ENCODE peak calls at places on chromosomes 4 and X, in four cellular contexts. X is mammary epithelial cell, D is pancreas, F is iPS DF 6.9. E is an unnamed sample.

GRCh38 chr4:38905657-38906398 is 38.2 kb downstream of the FAM114A1 start:
- DNase-seq in X (no peak), F (no peak), D (no peak), E (no peak)

GRCh38 chr4:46051392-46051791 is 72.5 kb downstream of the GABRG1 start:
- DNase-seq in D (no peak), F (no peak), X (no peak), E (no peak)

GRCh38 chr4:83121246-83121645 is 6.7 kb upstream of the PLAC8 start:
- DNase-seq in F (no peak), D (no peak), X (no peak), E (no peak)

GRCh38 chr4:6177587-6178197 is 22.7 kb downstream of the JAKMIP1 start:
- DNase-seq in X (no peak), D (no peak), F (no peak), E (peak; percentile 17)

GRCh38 chrX:134592303-134592702 is 66.0 kb downstream of the PLAC1 start:
- DNase-seq in F (no peak), D (no peak), X (no peak), E (no peak)

GRCh38 chr4:48042979-48043461 is 26.4 kb downstream of the NIPAL1 start:
- DNase-seq in F (no peak), X (peak; percentile 6), D (no peak), E (no peak)

GRCh38 chrX:38494239-38494823 is 67.0 kb upstream of the TSPAN7 start:
- DNase-seq in D (no peak), F (no peak), X (no peak), E (no peak)

GRCh38 chr4:93960450-93960849 is 131.9 kb downstream of the ATOH1 start:
- DNase-seq in D (no peak), X (no peak), F (peak; percentile 27), E (no peak)

GRCh38 chr4:80213117-80213815 is 16.0 kb downstream of the PRDM8 start:
- DNase-seq in X (peak; percentile 89), D (no peak), F (no peak), E (no peak)

GRCh38 chr4:14871676-14872430 is 130.4 kb upstream of the CPEB2 start:
- DNase-seq in D (no peak), F (no peak), X (peak; percentile 92), E (no peak)

GRCh38 chr4:13484749-13485345 is 707 bp upstream of the RAB28 start:
- DNase-seq in F (no peak), X (no peak), D (no peak), E (no peak)

GRCh38 chr4:7747556-7747955 is 192.1 kb downstream of the AFAP1 start:
- DNase-seq in X (no peak), F (no peak), D (no peak), E (peak; percentile 6)

GRCh38 chr4:55012363-55013255 is 112.8 kb downstream of the KDR start:
- DNase-seq in X (no peak), D (no peak), F (no peak), E (no peak)

GRCh38 chr4:158809611-158810486 is 41.0 kb downstream of the FNIP2 start:
- DNase-seq in F (no peak), X (peak; percentile 58), D (no peak), E (peak; percentile 43)

GRCh38 chr4:85713005-85713404 is 238.1 kb downstream of the ARHGAP24 start:
- DNase-seq in F (no peak), X (no peak), D (no peak), E (no peak)

GRCh38 chr4:55398461-55398860 is 2.7 kb downstream of the TMEM165 start:
- DNase-seq in D (no peak), X (peak; percentile 83), F (no peak), E (no peak)

GRCh38 chr4:155780773-155781172 is 22.0 kb downstream of the GUCY1B1 start:
- DNase-seq in D (no peak), X (no peak), F (no peak), E (no peak)

GRCh38 chr4:25949166-25949748 is 35.2 kb downstream of the SMIM20 start:
- DNase-seq in F (peak; percentile 63), X (no peak), D (peak; percentile 26), E (no peak)

DNA sequence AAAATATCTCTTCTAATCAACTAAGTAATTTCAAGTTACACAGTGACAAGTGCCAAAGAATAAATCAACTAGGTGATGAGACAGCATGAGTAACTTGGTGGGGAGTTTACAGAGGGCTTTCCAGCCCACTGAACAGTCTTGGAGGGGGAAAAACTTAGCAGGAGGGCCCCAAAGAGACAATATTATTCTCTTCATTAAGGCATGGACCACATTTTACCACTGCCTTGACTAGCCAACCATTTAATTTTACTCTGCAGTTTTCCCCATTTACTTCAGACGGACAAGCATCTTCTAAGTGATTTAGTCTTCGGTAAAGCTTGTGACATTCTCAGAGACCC is 25.3 kb upstream of the GATB start:
- DNase-seq in F (no peak), X (no peak), D (no peak), E (no peak)
- H3K4me3 ChIP-seq in F (no peak overlapping the region), X (no peak overlapping the region), D (no peak overlapping the region), E (no peak overlapping the region)

GRCh38 chr4:76754439-76754838 is 143.5 kb downstream of the SOWAHB start:
- DNase-seq in X (no peak), D (no peak), F (no peak), E (no peak)

GRCh38 chr4:76750716-76751115 is 147.2 kb downstream of the SOWAHB start:
- DNase-seq in F (no peak), X (no peak), D (no peak), E (no peak)

GRCh38 chr4:76753814-76754213 is 144.1 kb downstream of the SOWAHB start:
- DNase-seq in F (no peak), D (no peak), X (peak; percentile 68), E (no peak)

GRCh38 chr4:76751612-76752343 is 146.2 kb downstream of the SOWAHB start:
- DNase-seq in D (no peak), F (no peak), X (no peak), E (no peak)

DNA sequence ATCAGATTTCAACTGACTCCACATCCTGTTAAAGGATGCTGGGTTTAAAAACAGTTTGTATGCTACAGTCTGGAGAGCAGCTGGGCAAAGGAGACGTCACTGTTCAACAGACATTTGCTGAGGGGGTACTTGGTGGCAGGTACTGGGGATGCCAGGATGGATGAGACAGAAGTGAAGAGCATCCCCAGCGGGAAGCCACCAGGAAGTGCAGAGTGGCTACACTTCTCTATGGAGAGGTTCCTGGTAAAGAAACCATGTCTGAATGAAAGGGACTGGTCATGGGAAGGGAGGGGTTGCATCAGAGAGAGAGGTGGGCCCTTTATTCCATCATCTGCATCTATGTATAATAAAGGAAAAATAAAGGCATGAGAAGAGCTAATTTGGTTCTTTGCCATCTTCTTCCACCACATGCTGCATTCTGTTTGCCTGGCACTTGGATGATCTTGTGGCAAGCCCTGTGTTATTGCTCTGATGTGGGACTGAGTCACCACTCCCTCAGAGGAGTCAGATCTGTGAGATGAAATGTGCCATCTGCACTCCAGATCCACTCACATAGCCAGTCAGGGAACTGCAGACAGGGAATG is 144.9 kb downstream of the SOWAHB start:
- DNase-seq in F (no peak), D (no peak), X (peak; percentile 94), E (no peak)
- H3K4me1 ChIP-seq in F (no peaks in the 10 kb centered on the region), D (no peaks in the 10 kb centered on the region), X (peaks cover 30% of the 10 kb centered on the region), E (peaks cover 29% of the 10 kb centered on the region)

DNA sequence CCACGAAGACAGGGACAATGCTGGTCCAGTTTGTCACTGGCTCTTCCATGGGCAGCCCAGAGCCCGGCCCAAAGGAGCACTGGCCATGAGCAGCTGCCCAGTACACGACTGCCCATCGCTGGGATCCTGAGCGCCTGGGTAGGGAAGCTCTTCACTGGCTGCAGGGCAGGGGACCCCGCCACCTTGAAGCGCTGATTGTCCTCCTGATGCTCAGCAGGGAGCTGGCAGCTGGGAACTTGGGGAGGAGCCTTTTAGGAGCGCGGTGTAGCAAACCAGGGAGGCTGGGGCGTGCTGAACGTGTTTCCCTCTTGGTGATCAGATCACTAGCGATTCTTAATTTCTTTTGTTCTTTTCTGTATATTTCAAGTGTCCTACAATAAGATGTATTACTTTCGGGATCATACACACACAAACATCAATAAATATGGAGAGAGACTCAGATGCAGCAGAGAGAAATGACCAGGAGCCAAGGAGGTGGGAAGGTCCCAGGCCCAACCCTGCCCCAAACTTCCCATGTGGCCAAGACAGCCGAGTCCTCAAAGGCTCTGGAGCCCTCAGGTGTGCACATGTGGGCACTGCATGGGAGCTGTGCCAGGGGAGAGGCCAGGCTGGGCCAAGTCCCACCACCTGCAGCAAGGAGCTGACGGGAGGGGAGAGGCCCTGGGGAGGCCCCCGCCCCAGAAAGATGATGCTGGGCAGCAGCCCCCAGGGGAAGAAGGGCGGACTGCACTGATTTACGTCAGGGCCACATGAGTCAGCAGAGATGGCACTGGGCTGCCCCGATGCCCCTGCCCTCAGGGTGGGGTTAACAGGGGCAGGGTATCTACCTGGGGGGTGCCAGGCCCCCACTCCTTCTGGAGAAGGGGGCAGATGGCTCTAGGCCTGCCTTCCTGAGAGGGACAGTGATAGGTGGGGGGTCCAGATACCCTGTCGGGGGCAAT is 1.6 kb downstream of the L1CAM start:
- DNase-seq in D (no peak), F (no peak), X (peak; percentile 31), E (no peak)
- H3K4me3 ChIP-seq in D (no peak overlapping the region), F (no peak overlapping the region), X (peak overlapping the region; percentile 42), E (no peak overlapping the region)

DNA sequence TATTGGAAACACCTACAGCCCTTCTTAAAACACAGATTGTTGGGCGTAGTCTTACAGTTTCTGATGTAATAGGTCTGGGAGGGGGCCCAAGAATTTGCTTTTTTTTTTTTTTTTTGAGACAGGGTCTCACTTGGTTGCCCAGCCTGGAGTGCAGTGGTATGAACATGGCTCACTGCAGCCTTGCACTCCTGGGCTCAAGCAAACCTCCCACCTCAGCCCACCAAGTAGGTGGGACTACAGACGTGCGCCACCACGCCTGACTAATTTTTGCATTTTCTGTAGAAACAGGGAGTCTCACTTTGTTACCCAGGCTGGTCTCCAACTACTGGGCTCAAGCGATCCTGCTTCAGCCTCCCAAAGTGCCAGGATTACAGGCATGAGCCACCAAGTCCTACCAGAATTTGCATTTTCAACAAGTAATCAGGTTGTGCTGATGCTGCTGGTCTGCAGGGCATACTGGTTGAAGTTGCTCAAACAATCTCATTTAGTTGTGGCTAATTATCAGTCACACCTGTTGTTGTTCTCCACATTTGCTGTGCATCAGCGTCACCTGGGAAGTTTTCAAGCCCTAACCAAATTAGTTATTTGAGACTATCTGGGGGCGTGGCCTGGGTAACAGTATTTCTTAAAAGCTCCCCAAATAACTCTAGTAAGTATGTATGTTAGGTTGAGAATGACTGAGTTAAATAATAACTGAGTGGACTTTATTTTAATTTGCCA is 13.9 kb downstream of the TMEM154 start:
- DNase-seq in F (no peak), X (no peak), D (no peak), E (no peak)
- H3K4me1 ChIP-seq in F (peaks cover 6% of the 10 kb centered on the region), X (no peaks in the 10 kb centered on the region), D (no peaks in the 10 kb centered on the region), E (no peaks in the 10 kb centered on the region)

GRCh38 chr4:58553031-58553430 is 1442.8 kb upstream of the IGFBP7 start:
- DNase-seq in X (no peak), F (no peak), D (no peak), E (no peak)

GRCh38 chr4:58553679-58554078 is 1443.5 kb upstream of the IGFBP7 start:
- DNase-seq in X (no peak), F (no peak), D (no peak), E (no peak)

DNA sequence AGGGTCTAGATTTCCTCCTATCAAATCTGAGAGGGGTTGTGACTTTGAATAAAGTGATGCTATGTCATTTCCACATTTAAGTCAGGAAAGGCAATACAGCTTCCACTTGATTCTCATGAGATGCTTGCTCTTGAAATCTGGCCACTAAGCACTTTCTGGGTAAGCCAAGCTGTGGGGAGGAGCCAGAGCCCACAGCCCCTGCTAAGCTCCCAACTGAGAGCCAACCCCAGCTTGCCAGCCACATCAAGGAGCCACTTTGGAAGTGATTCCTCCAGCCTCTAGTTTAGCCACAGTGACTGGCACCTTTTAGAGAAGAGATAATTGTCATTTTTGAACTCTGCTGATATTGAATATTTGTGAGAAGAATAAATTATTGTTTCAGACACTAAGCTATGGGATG is 1441.5 kb upstream of the IGFBP7 start:
- DNase-seq in X (no peak), D (no peak), F (no peak), E (no peak)
- H3K4me3 ChIP-seq in X (no peak overlapping the region), D (no peak overlapping the region), F (no peak overlapping the region), E (no peak overlapping the region)

E was measured in heart right ventricle.